ENCODE peak calls at places on chromosomes 2 and 18, in five cellular contexts. One of them, this sample, is unnamed. For H3K4me1, the result is how much of the 10 kb centered on the place peaks cover.

GRCh38 chr2:31300309-31300708 is 66.4 kb downstream of the EHD3 start:
- DNase-seq in SK-N-SH: no peak
- DNase-seq in neuronal stem cell: no peak
- DNase-seq in fibroblast of lung: no peak
- DNase-seq in HCT116: no peak
- DNase-seq in this sample: no peak

GRCh38 chr2:112614201-112614840 is 29.9 kb downstream of the CHCHD5 start:
- DNase-seq in fibroblast of lung: no peak
- DNase-seq in SK-N-SH: no peak
- DNase-seq in HCT116: no peak
- DNase-seq in neuronal stem cell: no peak
- DNase-seq in this sample: peak

GRCh38 chr2:188235364-188235763 is 56.3 kb upstream of the GULP1 start:
- DNase-seq in neuronal stem cell: no peak
- DNase-seq in fibroblast of lung: peak
- DNase-seq in SK-N-SH: no peak
- DNase-seq in HCT116: no peak
- DNase-seq in this sample: no peak

GRCh38 chr2:46119453-46119852 is 177.8 kb upstream of the EPAS1 start:
- DNase-seq in HCT116: no peak
- DNase-seq in SK-N-SH: peak
- DNase-seq in neuronal stem cell: no peak
- DNase-seq in fibroblast of lung: peak
- DNase-seq in this sample: no peak

GRCh38 chr2:182792441-182792840 is 74.0 kb downstream of the FRZB start:
- DNase-seq in fibroblast of lung: no peak
- DNase-seq in HCT116: no peak
- DNase-seq in neuronal stem cell: no peak
- DNase-seq in SK-N-SH: no peak
- DNase-seq in this sample: no peak

GRCh38 chr2:170530284-170530745 is 184.8 kb upstream of the SP5 start:
- DNase-seq in fibroblast of lung: peak
- DNase-seq in neuronal stem cell: peak
- DNase-seq in SK-N-SH: peak
- DNase-seq in HCT116: no peak
- DNase-seq in this sample: peak

GRCh38 chr2:43445248-43445647 is 150.6 kb downstream of the THADA start:
- DNase-seq in SK-N-SH: no peak
- DNase-seq in neuronal stem cell: no peak
- DNase-seq in fibroblast of lung: no peak
- DNase-seq in HCT116: no peak
- DNase-seq in this sample: peak

GRCh38 chr2:30862054-30862651 is 54.9 kb upstream of the CAPN13 start:
- DNase-seq in HCT116: peak
- DNase-seq in fibroblast of lung: peak
- DNase-seq in neuronal stem cell: peak
- DNase-seq in SK-N-SH: peak
- DNase-seq in this sample: peak

GRCh38 chr2:100104718-100105677 is 37.4 kb downstream of the AFF3 start:
- DNase-seq in SK-N-SH: peak
- DNase-seq in fibroblast of lung: peak
- DNase-seq in neuronal stem cell: peak
- DNase-seq in HCT116: no peak
- DNase-seq in this sample: peak

GRCh38 chr2:241546771-241547498 is 11.6 kb upstream of the BOK start:
- DNase-seq in neuronal stem cell: peak
- DNase-seq in HCT116: no peak
- DNase-seq in fibroblast of lung: peak
- DNase-seq in SK-N-SH: peak
- DNase-seq in this sample: peak

GRCh38 chr2:26246818-26247217 is 2.1 kb downstream of the HADHB start:
- DNase-seq in neuronal stem cell: no peak
- DNase-seq in SK-N-SH: no peak
- DNase-seq in fibroblast of lung: peak
- DNase-seq in HCT116: no peak
- DNase-seq in this sample: no peak

GRCh38 chr2:29522951-29523669 is 398.3 kb downstream of the ALK start:
- DNase-seq in fibroblast of lung: peak
- DNase-seq in neuronal stem cell: no peak
- DNase-seq in SK-N-SH: no peak
- DNase-seq in HCT116: no peak
- DNase-seq in this sample: no peak

GRCh38 chr2:18399601-18400000 is 160.9 kb downstream of the RDH14 start:
- DNase-seq in neuronal stem cell: no peak
- DNase-seq in HCT116: no peak
- DNase-seq in fibroblast of lung: peak
- DNase-seq in SK-N-SH: no peak
- DNase-seq in this sample: no peak

GRCh38 chr18:58727776-58728500 is 56.7 kb downstream of the MALT1 start:
- DNase-seq in SK-N-SH: no peak
- DNase-seq in fibroblast of lung: peak
- DNase-seq in HCT116: no peak
- DNase-seq in neuronal stem cell: no peak
- DNase-seq in this sample: no peak

GRCh38 chr18:10037181-10037580 is 123.4 kb downstream of the VAPA start:
- DNase-seq in fibroblast of lung: no peak
- DNase-seq in SK-N-SH: no peak
- DNase-seq in HCT116: no peak
- DNase-seq in neuronal stem cell: no peak
- DNase-seq in this sample: no peak

GRCh38 chr18:11976463-11976862 is 4.8 kb upstream of the IMPA2 start:
- DNase-seq in SK-N-SH: no peak
- DNase-seq in HCT116: no peak
- DNase-seq in fibroblast of lung: no peak
- DNase-seq in neuronal stem cell: no peak
- DNase-seq in this sample: no peak

GRCh38 chr18:23283933-23284430 is 148.7 kb downstream of the CABLES1 start:
- DNase-seq in neuronal stem cell: no peak
- DNase-seq in HCT116: peak
- DNase-seq in fibroblast of lung: peak
- DNase-seq in SK-N-SH: no peak
- DNase-seq in this sample: no peak

GRCh38 chr18:38930881-38931753 is 1365.5 kb upstream of the CELF4 start:
- DNase-seq in HCT116: no peak
- DNase-seq in SK-N-SH: no peak
- DNase-seq in fibroblast of lung: no peak
- DNase-seq in neuronal stem cell: no peak
- DNase-seq in this sample: no peak

GRCh38 chr2:197097578-197098366 is 171.3 kb upstream of the PGAP1 start:
- DNase-seq in SK-N-SH: no peak
- DNase-seq in neuronal stem cell: no peak
- DNase-seq in fibroblast of lung: peak
- DNase-seq in HCT116: no peak
- DNase-seq in this sample: no peak

GRCh38 chr2:208556954-208557601 is 150.5 kb downstream of the PTH2R start:
- DNase-seq in SK-N-SH: peak
- DNase-seq in HCT116: no peak
- DNase-seq in neuronal stem cell: no peak
- DNase-seq in fibroblast of lung: no peak
- DNase-seq in this sample: no peak

GRCh38 chr18:23043803-23044376 is 91.4 kb upstream of the CABLES1 start:
- DNase-seq in fibroblast of lung: no peak
- DNase-seq in neuronal stem cell: no peak
- DNase-seq in SK-N-SH: no peak
- DNase-seq in HCT116: no peak
- DNase-seq in this sample: no peak

GRCh38 chr2:1572638-1573037 is 159.4 kb downstream of the TPO start:
- DNase-seq in fibroblast of lung: peak
- DNase-seq in neuronal stem cell: no peak
- DNase-seq in HCT116: no peak
- DNase-seq in SK-N-SH: no peak
- DNase-seq in this sample: no peak

GRCh38 chr2:1654696-1655374 is 89.5 kb downstream of the PXDN start:
- DNase-seq in SK-N-SH: no peak
- DNase-seq in HCT116: no peak
- DNase-seq in neuronal stem cell: no peak
- DNase-seq in fibroblast of lung: no peak
- DNase-seq in this sample: no peak

GRCh38 chr2:224086226-224086911 is 47.3 kb upstream of the SERPINE2 start:
- DNase-seq in SK-N-SH: no peak
- DNase-seq in fibroblast of lung: peak
- DNase-seq in neuronal stem cell: no peak
- DNase-seq in HCT116: peak
- DNase-seq in this sample: no peak
- H3K9ac ChIP-seq in SK-N-SH: peak
- H3K9ac ChIP-seq in fibroblast of lung: no peak
- H3K9ac ChIP-seq in neuronal stem cell: no peak
- H3K9ac ChIP-seq in HCT116: peak
- H3K9ac ChIP-seq in this sample: no peak

GRCh38 chr2:39515273-39515896 is 78.3 kb upstream of the MAP4K3 start:
- DNase-seq in neuronal stem cell: no peak
- DNase-seq in fibroblast of lung: no peak
- DNase-seq in SK-N-SH: no peak
- DNase-seq in HCT116: no peak
- DNase-seq in this sample: no peak

GRCh38 chr2:39517102-39517436 is 80.0 kb upstream of the MAP4K3 start:
- DNase-seq in HCT116: no peak
- DNase-seq in fibroblast of lung: no peak
- DNase-seq in SK-N-SH: no peak
- DNase-seq in neuronal stem cell: no peak
- DNase-seq in this sample: no peak

GRCh38 chr2:39514825-39515224 is 77.7 kb upstream of the MAP4K3 start:
- DNase-seq in SK-N-SH: no peak
- DNase-seq in HCT116: no peak
- DNase-seq in neuronal stem cell: no peak
- DNase-seq in fibroblast of lung: no peak
- DNase-seq in this sample: no peak

GRCh38 chr2:39516347-39517101 is 79.4 kb upstream of the MAP4K3 start:
- DNase-seq in neuronal stem cell: no peak
- DNase-seq in HCT116: no peak
- DNase-seq in fibroblast of lung: peak
- DNase-seq in SK-N-SH: no peak
- DNase-seq in this sample: peak

DNA sequence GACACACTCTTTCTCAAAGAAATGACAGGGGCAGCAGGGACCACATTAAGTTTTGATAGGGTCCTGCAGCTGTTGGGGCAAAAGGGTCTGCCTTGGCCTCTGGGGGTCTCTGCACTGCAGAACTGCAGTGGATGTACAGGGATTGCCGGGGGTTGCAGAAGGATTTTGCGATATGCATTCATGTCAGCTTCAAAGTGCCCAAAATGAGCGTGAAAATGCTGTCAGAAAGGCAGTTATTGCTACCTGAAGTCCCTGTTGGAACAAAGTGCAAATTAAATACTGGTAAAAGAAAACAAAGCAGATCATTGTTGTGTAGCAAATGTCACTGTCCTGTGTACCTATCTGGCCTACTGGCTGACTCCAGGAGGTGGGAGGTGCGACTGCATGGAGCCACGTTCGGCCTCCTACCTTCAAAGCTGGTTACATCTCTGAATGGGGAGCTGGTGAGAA is 78.8 kb upstream of the MAP4K3 start:
- DNase-seq in SK-N-SH: no peak
- DNase-seq in neuronal stem cell: no peak
- DNase-seq in fibroblast of lung: no peak
- DNase-seq in HCT116: no peak
- DNase-seq in this sample: no peak
- H3K4me1 ChIP-seq in SK-N-SH: under half
- H3K4me1 ChIP-seq in neuronal stem cell: half or more
- H3K4me1 ChIP-seq in fibroblast of lung: under half
- H3K4me1 ChIP-seq in HCT116: under half
- H3K4me1 ChIP-seq in this sample: under half

GRCh38 chr2:86706935-86707334 is 13.2 kb upstream of the RMND5A start:
- DNase-seq in neuronal stem cell: no peak
- DNase-seq in HCT116: no peak
- DNase-seq in SK-N-SH: no peak
- DNase-seq in fibroblast of lung: no peak
- DNase-seq in this sample: no peak

GRCh38 chr2:86700705-86701104 is 19.4 kb upstream of the RMND5A start:
- DNase-seq in SK-N-SH: no peak
- DNase-seq in fibroblast of lung: peak
- DNase-seq in neuronal stem cell: no peak
- DNase-seq in HCT116: no peak
- DNase-seq in this sample: no peak

GRCh38 chr2:86704482-86704971 is 15.6 kb upstream of the RMND5A start:
- DNase-seq in neuronal stem cell: no peak
- DNase-seq in HCT116: peak
- DNase-seq in SK-N-SH: no peak
- DNase-seq in fibroblast of lung: peak
- DNase-seq in this sample: no peak

GRCh38 chr2:86706220-86706619 is 13.9 kb upstream of the RMND5A start:
- DNase-seq in neuronal stem cell: no peak
- DNase-seq in HCT116: no peak
- DNase-seq in SK-N-SH: no peak
- DNase-seq in fibroblast of lung: no peak
- DNase-seq in this sample: no peak

DNA sequence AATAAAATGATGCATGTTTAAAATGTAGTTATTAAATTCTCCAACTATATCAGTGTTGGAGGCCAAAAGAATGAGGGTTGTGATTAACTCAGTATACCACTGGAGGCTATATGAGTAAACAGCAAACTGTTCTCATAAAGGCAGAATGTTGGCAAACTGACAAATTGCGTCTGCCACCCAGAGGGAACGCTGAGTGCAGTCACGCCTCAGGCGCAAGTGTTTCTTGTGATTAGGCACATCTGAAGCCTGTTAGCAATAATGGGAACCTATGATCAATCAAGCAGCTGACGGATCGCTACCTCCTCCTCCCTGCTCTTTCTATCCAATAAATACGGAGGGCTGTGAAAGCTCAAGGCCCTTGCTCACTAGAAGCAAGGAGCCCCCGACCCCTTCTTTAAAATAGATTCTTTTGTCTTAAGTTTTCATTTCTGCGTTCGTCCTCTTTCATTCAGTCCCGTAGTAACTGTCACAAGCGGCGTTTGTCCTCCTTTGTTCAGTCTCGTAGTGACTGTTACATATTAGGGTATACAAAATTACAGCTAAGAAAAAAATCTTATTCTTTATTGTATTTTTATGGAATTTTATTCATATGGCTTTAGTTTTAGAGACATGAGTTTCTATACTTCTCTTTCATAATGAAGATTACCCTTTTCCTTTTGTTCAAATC is 16.3 kb upstream of the RMND5A start:
- DNase-seq in neuronal stem cell: no peak
- DNase-seq in SK-N-SH: no peak
- DNase-seq in HCT116: peak
- DNase-seq in fibroblast of lung: peak
- DNase-seq in this sample: no peak
- H3K9ac ChIP-seq in neuronal stem cell: no peak
- H3K9ac ChIP-seq in SK-N-SH: no peak
- H3K9ac ChIP-seq in HCT116: peak
- H3K9ac ChIP-seq in fibroblast of lung: no peak
- H3K9ac ChIP-seq in this sample: no peak

DNA sequence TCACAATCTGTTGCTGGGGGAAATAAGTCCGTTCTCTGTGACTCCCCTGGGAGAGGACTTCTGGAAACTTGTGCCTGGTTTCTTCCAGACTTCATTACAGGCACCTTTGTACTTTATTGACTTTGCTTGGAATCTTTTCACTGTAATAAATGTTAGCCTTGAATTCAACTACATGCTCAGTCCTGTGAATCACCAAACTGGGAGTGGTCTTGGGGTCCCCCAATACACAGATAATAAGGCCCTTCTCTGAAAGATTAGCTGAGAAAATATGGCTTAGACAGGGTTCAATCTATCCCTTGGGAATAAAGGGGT is 48.7 kb upstream of the KIDINS220 start:
- DNase-seq in HCT116: no peak
- DNase-seq in fibroblast of lung: no peak
- DNase-seq in neuronal stem cell: no peak
- DNase-seq in SK-N-SH: no peak
- DNase-seq in this sample: no peak
- H3K4me1 ChIP-seq in HCT116: under half
- H3K4me1 ChIP-seq in fibroblast of lung: under half
- H3K4me1 ChIP-seq in neuronal stem cell: under half
- H3K4me1 ChIP-seq in SK-N-SH: under half
- H3K4me1 ChIP-seq in this sample: under half

This sample was measured in neural progenitor cell.